ENCODE peak calls at places on chromosomes 16 and 17, in eight cellular contexts. L is RWPE1, E is activated gamma-delta T cell, J is psoas muscle, Q is breast epithelium, T is astrocyte of the hippocampus, A is heart left ventricle, G is PC-9. Z is an unnamed sample.

GRCh38 chr16:68640972-68641371 is 4.1 kb upstream of the CDH3 start:
- DNase-seq in L (peak), E (no peak), J (no peak), Q (no peak), T (peak), A (no peak), G (peak), Z (no peak)

GRCh38 chr17:28900986-28901726 is 1.7 kb downstream of the DHRS13 start:
- DNase-seq in L (no peak), E (no peak), J (no peak), Q (no peak), T (no peak), A (no peak), G (no peak), Z (no peak)

GRCh38 chr17:4230142-4230541 is 33.6 kb downstream of the ANKFY1 start:
- DNase-seq in L (peak), E (no peak), J (no peak), Q (peak), T (peak), A (no peak), G (peak), Z (peak)

GRCh38 chr17:78032166-78032565 is 73.7 kb downstream of the TNRC6C start:
- DNase-seq in L (no peak), E (no peak), J (no peak), Q (no peak), T (peak), A (no peak), G (no peak), Z (no peak)

GRCh38 chr17:74647871-74648672 is 24.5 kb upstream of the CD300E start:
- DNase-seq in L (no peak), E (no peak), J (no peak), Q (no peak), T (no peak), A (no peak), G (no peak), Z (no peak)

GRCh38 chr16:57660715-57661463 is 7.2 kb upstream of the ADGRG3 start:
- DNase-seq in L (no peak), E (no peak), J (no peak), Q (no peak), T (no peak), A (no peak), G (no peak), Z (no peak)

GRCh38 chr17:63647065-63647725 is 25.0 kb downstream of the MAP3K3 start:
- DNase-seq in L (no peak), E (no peak), J (no peak), Q (peak), T (peak), A (no peak), G (peak), Z (peak)

GRCh38 chr17:63621684-63622570 is at the start of gene MAP3K3:
- DNase-seq in L (peak), E (peak), J (peak), Q (peak), T (peak), A (peak), G (peak), Z (peak)

GRCh38 chr17:78227455-78227916 is 3.9 kb upstream of the TMEM235 start:
- DNase-seq in L (no peak), E (no peak), J (no peak), Q (no peak), T (no peak), A (no peak), G (no peak), Z (no peak)

GRCh38 chr17:13002761-13003453 is 14.9 kb downstream of the ELAC2 start:
- DNase-seq in L (peak), E (no peak), J (peak), Q (peak), T (peak), A (peak), G (no peak), Z (peak)

GRCh38 chr17:44065668-44066203 is 735 bp downstream of the LSM12 start:
- DNase-seq in L (no peak), E (no peak), J (no peak), Q (no peak), T (peak), A (peak), G (no peak), Z (no peak)

GRCh38 chr17:75034236-75034908 is 12.4 kb downstream of the ATP5PD start:
- DNase-seq in L (peak), E (peak), J (peak), Q (peak), T (peak), A (peak), G (peak), Z (peak)

GRCh38 chr17:73293031-73293430 is 18.8 kb downstream of the CDC42EP4 start:
- DNase-seq in L (no peak), E (no peak), J (no peak), Q (no peak), T (peak), A (no peak), G (peak), Z (no peak)

GRCh38 chr17:17494499-17495447 is 1.4 kb downstream of the RASD1 start:
- DNase-seq in L (no peak), E (no peak), J (peak), Q (peak), T (peak), A (peak), G (no peak), Z (no peak)

GRCh38 chr17:77445030-77445907 is 304.5 kb downstream of the SEC14L1 start:
- DNase-seq in L (no peak), E (peak), J (peak), Q (no peak), T (no peak), A (no peak), G (no peak), Z (no peak)

GRCh38 chr16:8370374-8371015 is 219.8 kb downstream of the TMEM114 start:
- DNase-seq in L (peak), E (no peak), J (no peak), Q (no peak), T (peak), A (no peak), G (no peak), Z (no peak)

GRCh38 chr16:85551319-85551978 is 61.7 kb upstream of the GSE1 start:
- DNase-seq in L (no peak), E (no peak), J (no peak), Q (no peak), T (no peak), A (no peak), G (no peak), Z (no peak)

GRCh38 chr16:89364603-89365002 is 125.8 kb downstream of the ANKRD11 start:
- DNase-seq in L (no peak), E (no peak), J (no peak), Q (no peak), T (peak), A (no peak), G (no peak), Z (peak)

GRCh38 chr16:16109453-16110110 is 113.7 kb downstream of the ABCC6 start:
- DNase-seq in L (no peak), E (no peak), J (no peak), Q (no peak), T (no peak), A (no peak), G (no peak), Z (no peak)

GRCh38 chr16:89193021-89193575 is 7.2 kb downstream of the SLC22A31 start:
- DNase-seq in L (peak), E (no peak), J (peak), Q (no peak), T (no peak), A (peak), G (no peak), Z (no peak)

GRCh38 chr17:82924812-82925211 is 85.0 kb upstream of the ZNF750 start:
- DNase-seq in L (peak), E (no peak), J (peak), Q (no peak), T (peak), A (peak), G (no peak), Z (no peak)

GRCh38 chr16:14302399-14303181 is 231.5 kb downstream of the MRTFB start:
- DNase-seq in L (no peak), E (no peak), J (peak), Q (no peak), T (peak), A (peak), G (no peak), Z (no peak)

GRCh38 chr16:49608801-49609200 is 235.2 kb downstream of the C16orf78 start:
- DNase-seq in L (no peak), E (no peak), J (no peak), Q (no peak), T (peak), A (no peak), G (no peak), Z (peak)

GRCh38 chr17:3636908-3637373 is 381 bp downstream of the CTNS start:
- DNase-seq in L (no peak), E (no peak), J (no peak), Q (no peak), T (peak), A (no peak), G (no peak), Z (no peak)

GRCh38 chr17:83083368-83084201 is 4.2 kb downstream of the METRNL start:
- DNase-seq in L (peak), E (peak), J (peak), Q (no peak), T (peak), A (no peak), G (peak), Z (peak)

GRCh38 chr16:1379054-1379862 is 27.5 kb downstream of the GNPTG start:
- DNase-seq in L (peak), E (peak), J (peak), Q (peak), T (peak), A (peak), G (peak), Z (peak)

GRCh38 chr16:1221628-1222552 is 3.2 kb downstream of the TPSG1 start:
- DNase-seq in L (no peak), E (no peak), J (no peak), Q (no peak), T (no peak), A (no peak), G (no peak), Z (no peak)

GRCh38 chr17:8041249-8041928 is 2.5 kb downstream of the ALOX15B start:
- DNase-seq in L (peak), E (no peak), J (no peak), Q (peak), T (peak), A (no peak), G (peak), Z (peak)

GRCh38 chr16:70689970-70690905 is 4.4 kb upstream of the MTSS2 start:
- DNase-seq in L (no peak), E (no peak), J (peak), Q (no peak), T (no peak), A (peak), G (no peak), Z (no peak)

GRCh38 chr17:51374220-51374619 is 113.9 kb downstream of the UTP18 start:
- DNase-seq in L (no peak), E (no peak), J (no peak), Q (no peak), T (no peak), A (no peak), G (no peak), Z (no peak)

GRCh38 chr16:12455287-12455798 is 348.3 kb downstream of the CPPED1 start:
- DNase-seq in L (peak), E (no peak), J (peak), Q (no peak), T (peak), A (peak), G (peak), Z (no peak)